ENCODE peak calls at places on chromosome 1, in eight cellular contexts. P is neural progenitor cell; Q is GM23248; U is ovary; N is right lobe of liver; X is CD4-positive, CD25-positive, alpha-beta regulatory T cell; T is suprapubic skin; I is naive thymus-derived CD4-positive, alpha-beta T cell. S is an unnamed sample.

GRCh38 chr1:147851149-147851548 is 51.4 kb upstream of the GJA8 start:
- DNase-seq in I (no peak), T (no peak), Q (no peak), P (no peak), X (peak), N (no peak), U (no peak), S (no peak)

GRCh38 chr1:14083706-14084105 is 383.7 kb downstream of the PRDM2 start:
- DNase-seq in U (no peak), Q (peak), P (no peak), T (no peak), I (no peak), X (no peak), N (no peak), S (no peak)

GRCh38 chr1:157734328-157734727 is 33.8 kb upstream of the FCRL3 start:
- DNase-seq in T (no peak), P (no peak), X (no peak), U (no peak), I (no peak), N (no peak), Q (no peak), S (no peak)

GRCh38 chr1:180230791-180231505 is 884 bp downstream of the LHX4 start:
- DNase-seq in N (no peak), X (peak), P (peak), T (no peak), I (no peak), U (no peak), Q (peak), S (no peak)

GRCh38 chr1:170562644-170563338 is 30.8 kb downstream of the GORAB start:
- DNase-seq in N (peak), T (peak), P (no peak), Q (peak), U (peak), X (peak), I (no peak), S (peak)

GRCh38 chr1:229392936-229393335 is 41.0 kb downstream of the ACTA1 start:
- DNase-seq in U (no peak), T (no peak), Q (no peak), X (no peak), I (no peak), N (no peak), P (no peak), S (no peak)

GRCh38 chr1:154474802-154475201 is 27.2 kb upstream of the TDRD10 start:
- DNase-seq in X (no peak), P (no peak), I (no peak), T (no peak), N (no peak), Q (peak), U (no peak), S (peak)

GRCh38 chr1:114901739-114902255 is 47.1 kb downstream of the SYCP1 start:
- DNase-seq in U (no peak), I (no peak), Q (peak), X (no peak), P (peak), N (no peak), T (no peak), S (no peak)

GRCh38 chr1:66350001-66350547 is 183.9 kb upstream of the SGIP1 start:
- DNase-seq in X (peak), P (peak), U (no peak), N (no peak), T (no peak), I (peak), Q (peak), S (no peak)

GRCh38 chr1:59565611-59566410 is 248.9 kb upstream of the HOOK1 start:
- DNase-seq in P (no peak), U (no peak), Q (peak), I (no peak), N (no peak), T (no peak), X (no peak), S (no peak)

GRCh38 chr1:23561076-23561812 is 1.9 kb upstream of the ID3 start:
- DNase-seq in I (no peak), Q (no peak), U (no peak), N (no peak), P (no peak), X (no peak), T (no peak), S (no peak)

GRCh38 chr1:114081145-114082046 is 72.3 kb downstream of the SYT6 start:
- DNase-seq in I (no peak), P (no peak), X (no peak), N (peak), U (peak), T (no peak), Q (no peak), S (peak)

GRCh38 chr1:62832276-62832675 is 48.3 kb downstream of the ATG4C start:
- DNase-seq in N (no peak), Q (no peak), X (no peak), T (no peak), U (no peak), I (no peak), P (no peak), S (no peak)

DNA sequence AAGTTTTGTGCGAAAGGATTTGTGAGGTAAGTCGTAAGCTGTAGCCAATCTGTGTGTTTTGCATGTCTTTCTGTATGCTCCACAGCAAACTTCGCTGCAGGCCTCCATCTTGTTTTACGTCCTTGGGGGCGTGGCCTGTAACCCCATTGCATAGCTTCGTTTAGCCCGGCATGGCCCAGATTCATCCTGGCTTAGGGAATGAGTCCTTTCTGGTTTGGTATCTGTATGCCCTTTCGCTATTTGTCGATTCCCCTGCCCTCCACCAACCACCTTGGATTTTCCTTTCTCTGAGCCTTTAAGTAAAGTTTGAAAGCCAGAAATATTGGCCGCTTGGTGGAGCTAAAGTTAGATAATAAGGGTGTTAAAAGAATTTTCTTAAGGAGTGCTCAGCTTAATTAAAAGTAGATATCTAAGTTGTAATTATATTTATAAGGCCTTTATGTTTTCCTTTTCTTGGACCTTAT is 1.1 kb downstream of the THEM4 start:
- DNase-seq in X (no peak), N (no peak), Q (peak), P (peak), T (no peak), U (no peak), I (no peak), S (no peak)
- H3K4me3 ChIP-seq in X (peak), N (no peak), Q (peak), P (peak), T (peak), U (peak), I (peak), S (no peak)

GRCh38 chr1:245216356-245217110 is 61.7 kb downstream of the KIF26B start:
- DNase-seq in P (peak), T (no peak), N (no peak), I (no peak), U (no peak), Q (peak), X (no peak), S (no peak)

GRCh38 chr1:245217853-245218608 is 63.2 kb downstream of the KIF26B start:
- DNase-seq in T (no peak), P (no peak), I (no peak), X (no peak), Q (no peak), N (no peak), U (no peak), S (no peak)

GRCh38 chr1:245212221-245212710 is 57.5 kb downstream of the KIF26B start:
- DNase-seq in T (no peak), I (no peak), Q (no peak), P (no peak), U (no peak), N (no peak), X (no peak), S (no peak)

GRCh38 chr1:245213066-245213465 is 58.3 kb downstream of the KIF26B start:
- DNase-seq in I (no peak), T (no peak), N (no peak), U (no peak), P (no peak), Q (no peak), X (no peak), S (no peak)

GRCh38 chr1:245215071-245215470 is 60.3 kb downstream of the KIF26B start:
- DNase-seq in X (no peak), I (no peak), N (no peak), P (no peak), U (no peak), Q (no peak), T (no peak), S (no peak)
- H3K27ac ChIP-seq in X (no peak), I (no peak), N (no peak), P (no peak), U (no peak), Q (no peak), T (no peak), S (no peak)

GRCh38 chr1:230866171-230866811 is 2.0 kb downstream of the C1orf198 start:
- DNase-seq in Q (peak), P (no peak), N (no peak), U (no peak), I (no peak), X (no peak), T (no peak), S (no peak)

GRCh38 chr1:230865062-230865817 is 3.1 kb downstream of the C1orf198 start:
- DNase-seq in X (no peak), P (no peak), T (no peak), I (no peak), Q (peak), N (no peak), U (no peak), S (no peak)

GRCh38 chr1:230863449-230863848 is 4.9 kb downstream of the C1orf198 start:
- DNase-seq in Q (no peak), T (peak), X (no peak), U (no peak), I (no peak), P (no peak), N (no peak), S (no peak)

GRCh38 chr1:230861970-230862595 is 6.2 kb downstream of the C1orf198 start:
- DNase-seq in X (no peak), N (no peak), U (no peak), Q (peak), P (no peak), I (no peak), T (no peak), S (no peak)

GRCh38 chr1:230864441-230864840 is 3.9 kb downstream of the C1orf198 start:
- DNase-seq in P (no peak), Q (peak), U (no peak), T (no peak), N (no peak), I (no peak), X (no peak), S (no peak)
- H3K4me3 ChIP-seq in P (no peak), Q (peak), U (no peak), T (no peak), N (no peak), I (no peak), X (no peak), S (no peak)

GRCh38 chr1:211612786-211613107 is 33.8 kb upstream of the SLC30A1 start:
- DNase-seq in N (no peak), Q (no peak), I (no peak), U (no peak), P (no peak), X (no peak), T (no peak), S (no peak)
- H3K27ac ChIP-seq in N (peak), Q (peak), I (no peak), U (no peak), P (no peak), X (no peak), T (peak), S (peak)

DNA sequence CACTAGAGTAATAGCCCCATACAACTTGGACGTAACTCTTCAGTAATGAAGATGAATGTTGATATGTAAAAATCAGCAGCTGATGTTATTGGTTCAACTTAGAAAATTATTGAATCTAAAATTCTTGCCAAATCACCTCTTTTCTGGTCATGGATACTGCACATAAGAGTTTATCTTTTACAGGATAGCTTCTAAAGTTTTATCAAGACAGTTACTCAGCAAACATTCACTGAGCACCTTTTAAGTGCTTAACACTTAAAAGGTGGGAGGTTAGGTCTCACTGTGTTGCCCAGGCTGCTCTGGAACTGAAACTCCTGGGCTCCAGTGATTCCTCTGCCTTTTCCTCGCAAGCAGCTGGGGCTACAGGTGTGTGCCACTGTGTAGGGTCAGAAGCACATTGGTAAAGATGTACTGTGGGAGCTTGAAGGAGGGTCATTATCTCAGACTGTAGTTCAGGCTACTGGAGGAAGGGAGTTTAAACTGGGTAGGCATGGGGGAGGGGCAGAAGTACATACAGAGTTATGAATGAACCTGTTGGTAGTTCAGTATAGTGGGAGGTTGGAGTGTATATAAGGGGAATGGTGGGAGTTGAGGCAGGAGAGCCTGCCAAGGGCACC is 2.0 kb downstream of the MPZL1 start:
- DNase-seq in N (no peak), T (no peak), I (no peak), X (no peak), P (no peak), U (no peak), Q (no peak), S (no peak)
- H3K4me3 ChIP-seq in N (no peak), T (peak), I (no peak), X (no peak), P (peak), U (peak), Q (peak), S (peak)

S was measured in adrenal gland.